ENCODE peak calls at places on chromosome 22, in four cellular contexts. X is NCI-H69, A is brain microvascular endothelial cell, M is NCI-H2081. C is an unnamed sample.
A peak's percentile ranks its signal among the peaks of the same experiment; 100 is the strongest.

GRCh38 chr22:45678961-45679912 is 7.6 kb downstream of the ATXN10 start:
- DNase-seq in X (peak; percentile 93), A (peak; percentile 32), M (no peak), C (no peak)

GRCh38 chr22:19713228-19713627 is 1.1 kb upstream of the SEPTIN5 start:
- DNase-seq in X (no peak), A (no peak), M (no peak), C (no peak)

GRCh38 chr22:26889794-26890193 is 232.4 kb downstream of the MIAT start:
- DNase-seq in X (no peak), A (no peak), M (no peak), C (no peak)

GRCh38 chr22:22841598-22841997 is 46.0 kb upstream of the IGLL5 start:
- DNase-seq in X (no peak), A (no peak), M (no peak), C (no peak)

GRCh38 chr22:23204541-23205157 is 24.3 kb downstream of the BCR start:
- DNase-seq in X (peak; percentile 95), A (no peak), M (peak; percentile 80), C (peak; percentile 75)

GRCh38 chr22:44200855-44201550 is 20.3 kb downstream of the PARVG start:
- DNase-seq in X (no peak), A (no peak), M (no peak), C (no peak)

GRCh38 chr22:20566420-20567260 is 59.2 kb downstream of the MED15 start:
- DNase-seq in X (no peak), A (no peak), M (no peak), C (no peak)

GRCh38 chr22:50251472-50252054 is 498 bp upstream of the HDAC10 start:
- DNase-seq in X (no peak), A (no peak), M (no peak), C (no peak)

GRCh38 chr22:19825016-19825339 is 29.7 kb downstream of the GNB1L start:
- DNase-seq in X (no peak), A (no peak), M (no peak), C (no peak)

GRCh38 chr22:29907753-29908515 is 25.0 kb downstream of the MTMR3 start:
- DNase-seq in X (peak; percentile 95), A (peak; percentile 97), M (peak; percentile 64), C (peak; percentile 88)

GRCh38 chr22:34801221-34801620 is 264.7 kb upstream of the ISX start:
- DNase-seq in X (no peak), A (no peak), M (no peak), C (no peak)

GRCh38 chr22:38088723-38089473 is 4.9 kb upstream of the SLC16A8 start:
- DNase-seq in X (peak; percentile 83), A (no peak), M (no peak), C (peak; percentile 59)

GRCh38 chr22:44685384-44686056 is 16.5 kb upstream of the PRR5 start:
- DNase-seq in X (peak; percentile 75), A (peak; percentile 52), M (no peak), C (peak; percentile 57)

GRCh38 chr22:49366437-49366836 is 461.2 kb downstream of the BRD1 start:
- DNase-seq in X (no peak), A (no peak), M (no peak), C (no peak)

GRCh38 chr22:28021998-28022660 is 103.1 kb upstream of the PITPNB start:
- DNase-seq in X (peak; percentile 48), A (no peak), M (no peak), C (no peak)

GRCh38 chr22:27438271-27438980 is 363.1 kb downstream of the MN1 start:
- DNase-seq in X (peak; percentile 61), A (no peak), M (peak; percentile 26), C (peak; percentile 74)

GRCh38 chr22:37239336-37240239 is 4.5 kb downstream of the RAC2 start:
- DNase-seq in X (no peak), A (no peak), M (no peak), C (no peak)

GRCh38 chr22:19843857-19844422 is 10.7 kb downstream of the GNB1L start:
- DNase-seq in X (no peak), A (no peak), M (no peak), C (no peak)

GRCh38 chr22:39808087-39808486 is 85.5 kb downstream of the ENTHD1 start:
- DNase-seq in X (peak; percentile 58), A (no peak), M (no peak), C (peak; percentile 22)

GRCh38 chr22:33028191-33028700 is 29.9 kb downstream of the SYN3 start:
- DNase-seq in X (peak; percentile 89), A (no peak), M (no peak), C (peak; percentile 95)